ENCODE peak calls at places on chromosome 20, in eight cellular contexts. G is spleen; P is NCI-H524 treated with DMSO at 0.1 percent for 48 hours; I is HepG2; K is uterus; Z is T-helper 2 cell treated with Interferon-gamma antibody and Interleukin-4, amounts not matched to agents 5 μg/mL and 100 μg/mL, for 36 hours; N is effector CD4-positive, alpha-beta T cell; U is head of caudate nucleus. C is an unnamed sample.
A peak's percentile ranks its signal among the peaks of the same experiment; 100 is the strongest.

GRCh38 chr20:58352454-58352853 is 36.6 kb upstream of the VAPB start:
- DNase-seq in G (no peak), P (no peak), I (no peak), K (no peak), Z (peak; percentile 45), N (no peak), U (no peak), C (no peak)

GRCh38 chr20:3209946-3210317 is 634 bp downstream of the ITPA start:
- DNase-seq in G (no peak), P (no peak), I (no peak), K (no peak), Z (no peak), N (no peak), U (no peak), C (peak; percentile 31)

GRCh38 chr20:13661070-13661687 is 22.4 kb upstream of the TASP1 start:
- DNase-seq in G (no peak), P (no peak), I (no peak), K (peak; percentile 40), Z (no peak), N (no peak), U (no peak), C (no peak)

GRCh38 chr20:13492001-13492480 is 146.7 kb downstream of the TASP1 start:
- DNase-seq in G (no peak), P (no peak), I (no peak), K (peak; percentile 19), Z (no peak), N (no peak), U (peak; percentile 6), C (peak; percentile 77)

GRCh38 chr20:53302695-53303094 is 290.9 kb downstream of the ZNF217 start:
- DNase-seq in G (no peak), P (no peak), I (no peak), K (no peak), Z (no peak), N (no peak), U (no peak), C (no peak)

GRCh38 chr20:62805365-62805710 is 703 bp downstream of the OGFR start:
- DNase-seq in G (peak; percentile 89), P (no peak), I (no peak), K (no peak), Z (no peak), N (no peak), U (no peak), C (no peak)

GRCh38 chr20:23325107-23325506 is 25.5 kb upstream of the NXT1 start:
- DNase-seq in G (no peak), P (no peak), I (no peak), K (no peak), Z (no peak), N (no peak), U (no peak), C (no peak)

GRCh38 chr20:18019068-18019467 is 38.6 kb downstream of the OVOL2 start:
- DNase-seq in G (peak; percentile 51), P (no peak), I (peak; percentile 46), K (no peak), Z (peak; percentile 7), N (no peak), U (no peak), C (peak; percentile 15)

GRCh38 chr20:18943542-18943941 is 130.0 kb downstream of the SCP2D1 start:
- DNase-seq in G (no peak), P (no peak), I (no peak), K (no peak), Z (no peak), N (no peak), U (no peak), C (no peak)

GRCh38 chr20:37501940-37502339 is 19.1 kb upstream of the NNAT start:
- DNase-seq in G (no peak), P (no peak), I (no peak), K (no peak), Z (no peak), N (no peak), U (no peak), C (no peak)

GRCh38 chr20:61846074-61846473 is 219.6 kb downstream of the TAF4 start:
- DNase-seq in G (peak; percentile 40), P (no peak), I (no peak), K (no peak), Z (no peak), N (no peak), U (no peak), C (no peak)

GRCh38 chr20:63756648-63756991 is 17.0 kb downstream of the SLC2A4RG start:
- DNase-seq in G (no peak), P (no peak), I (no peak), K (no peak), Z (no peak), N (no peak), U (no peak), C (no peak)

GRCh38 chr20:2059411-2059810 is 42.2 kb upstream of the STK35 start:
- DNase-seq in G (no peak), P (peak; percentile 33), I (no peak), K (no peak), Z (no peak), N (no peak), U (no peak), C (no peak)

GRCh38 chr20:53033176-53033575 is 61.0 kb downstream of the TSHZ2 start:
- DNase-seq in G (no peak), P (no peak), I (no peak), K (no peak), Z (no peak), N (no peak), U (no peak), C (no peak)

GRCh38 chr20:51563597-51564332 is 21.2 kb upstream of the NFATC2 start:
- DNase-seq in G (no peak), P (no peak), I (peak; percentile 68), K (peak; percentile 75), Z (no peak), N (no peak), U (no peak), C (peak; percentile 79)

GRCh38 chr20:44495257-44495656 is 19.6 kb downstream of the TTPAL start:
- DNase-seq in G (no peak), P (no peak), I (peak; percentile 37), K (no peak), Z (no peak), N (no peak), U (no peak), C (peak; percentile 75)

GRCh38 chr20:8457978-8458377 is 325.9 kb downstream of the PLCB1 start:
- DNase-seq in G (no peak), P (no peak), I (no peak), K (no peak), Z (no peak), N (no peak), U (no peak), C (no peak)

GRCh38 chr20:32820698-32821378 is 1.1 kb downstream of the MAPRE1 start:
- DNase-seq in G (peak; percentile 78), P (no peak), I (no peak), K (no peak), Z (no peak), N (no peak), U (no peak), C (no peak)

GRCh38 chr20:19943021-19943659 is 74.0 kb upstream of the NAA20 start:
- DNase-seq in G (no peak), P (no peak), I (no peak), K (no peak), Z (no peak), N (no peak), U (peak; percentile 42), C (no peak)

GRCh38 chr20:52975024-52975732 is 3.0 kb downstream of the TSHZ2 start:
- DNase-seq in G (no peak), P (no peak), I (no peak), K (no peak), Z (no peak), N (no peak), U (no peak), C (no peak)

GRCh38 chr20:54668271-54669053 is 193.1 kb downstream of the DOK5 start:
- DNase-seq in G (no peak), P (no peak), I (peak; percentile 41), K (no peak), Z (peak; percentile 13), N (no peak), U (peak; percentile 32), C (peak; percentile 2)

GRCh38 chr20:62376112-62377063 is 9.3 kb upstream of the LAMA5 start:
- DNase-seq in G (no peak), P (no peak), I (peak; percentile 92), K (peak; percentile 55), Z (no peak), N (no peak), U (no peak), C (no peak)

GRCh38 chr20:49276895-49277785 is 717 bp downstream of the ZNFX1 start:
- DNase-seq in G (peak; percentile 91), P (no peak), I (no peak), K (peak; percentile 50), Z (peak; percentile 68), N (peak; percentile 10), U (peak; percentile 38), C (no peak)

GRCh38 chr20:4814696-4815252 is 93.1 kb downstream of the PRND start:
- DNase-seq in G (peak; percentile 93), P (no peak), I (no peak), K (no peak), Z (peak; percentile 60), N (peak; percentile 77), U (peak; percentile 42), C (no peak)

GRCh38 chr20:2658414-2659354 is 5.3 kb downstream of the IDH3B start:
- DNase-seq in G (no peak), P (no peak), I (peak; percentile 40), K (no peak), Z (no peak), N (no peak), U (no peak), C (peak; percentile 24)

GRCh38 chr20:62052336-62052841 is 13.3 kb downstream of the TAF4 start:
- DNase-seq in G (peak; percentile 47), P (no peak), I (no peak), K (no peak), Z (no peak), N (no peak), U (no peak), C (no peak)

GRCh38 chr20:51687071-51687470 is 81.1 kb downstream of the ATP9A start:
- DNase-seq in G (no peak), P (no peak), I (no peak), K (no peak), Z (no peak), N (no peak), U (no peak), C (peak; percentile 39)

GRCh38 chr20:3802524-3803239 is 6.6 kb downstream of the CDC25B start:
- DNase-seq in G (no peak), P (no peak), I (no peak), K (no peak), Z (no peak), N (no peak), U (no peak), C (no peak)